ENCODE peak calls at places on chromosomes 5 and 9, in ten cellular contexts. D, W, R, A, P, M, X, Z, U and S are unnamed samples.
A peak's percentile ranks its signal among the peaks of the same experiment; 100 is the strongest.

GRCh38 chr9:128702445-128702948 is at the start of gene PKN3:
- DNase-seq in W (peak; percentile 65), P (peak; percentile 77), D (peak; percentile 78), R (peak; percentile 93), X (peak; percentile 98), Z (peak; percentile 69), M (peak; percentile 68), U (peak; percentile 89), A (peak; percentile 100), S (peak; percentile 64)

GRCh38 chr9:75993434-75993833 is 103.0 kb downstream of the PCSK5 start:
- DNase-seq in D (no peak), M (peak; percentile 2), A (no peak), W (peak; percentile 40), Z (peak; percentile 26), R (no peak), U (no peak), P (no peak), X (no peak), S (no peak)

GRCh38 chr9:126499911-126500599 is 113.7 kb upstream of the LMX1B start:
- DNase-seq in X (no peak), R (peak; percentile 50), W (no peak), P (no peak), Z (no peak), A (no peak), U (no peak), M (no peak), D (no peak), S (no peak)

GRCh38 chr9:128732576-128732975 is 8.6 kb upstream of the ZDHHC12 start:
- DNase-seq in D (no peak), M (no peak), X (no peak), R (no peak), Z (no peak), A (no peak), U (no peak), W (no peak), P (no peak), S (no peak)

GRCh38 chr9:84659273-84659672 is 10.3 kb upstream of the NTRK2 start:
- DNase-seq in Z (no peak), X (no peak), U (no peak), P (no peak), D (no peak), A (peak; percentile 3), R (no peak), M (no peak), W (no peak), S (no peak)

GRCh38 chr5:32534056-32534455 is 51.3 kb upstream of the SUB1 start:
- DNase-seq in A (no peak), D (no peak), W (no peak), P (no peak), M (no peak), X (no peak), Z (no peak), U (no peak), R (no peak), S (no peak)

GRCh38 chr5:52269853-52270252 is 517.9 kb upstream of the ITGA1 start:
- DNase-seq in Z (no peak), M (no peak), P (no peak), A (no peak), X (no peak), U (no peak), W (no peak), R (no peak), D (no peak), S (no peak)

GRCh38 chr9:98551511-98552286 is 157.0 kb downstream of the GABBR2 start:
- DNase-seq in W (peak; percentile 46), Z (no peak), P (no peak), M (no peak), D (peak; percentile 9), R (no peak), A (no peak), U (no peak), X (no peak), S (no peak)

GRCh38 chr9:126806336-126806735 is 1.5 kb downstream of the ZBTB43 start:
- DNase-seq in X (no peak), U (no peak), W (no peak), Z (no peak), A (no peak), P (no peak), M (peak; percentile 53), D (no peak), R (no peak), S (no peak)

GRCh38 chr5:155728146-155728856 is 598.7 kb upstream of the SGCD start:
- DNase-seq in P (no peak), D (no peak), X (no peak), U (peak; percentile 25), W (peak; percentile 1), Z (no peak), A (peak; percentile 41), R (peak; percentile 84), M (no peak), S (peak; percentile 64)

GRCh38 chr5:16707869-16708192 is 91.0 kb upstream of the RETREG1 start:
- DNase-seq in A (no peak), Z (no peak), R (no peak), M (no peak), D (no peak), X (no peak), U (no peak), W (no peak), P (no peak), S (no peak)

GRCh38 chr5:80139573-80139972 is 104.4 kb downstream of the THBS4 start:
- DNase-seq in D (no peak), R (no peak), P (no peak), W (no peak), A (no peak), U (no peak), Z (no peak), X (no peak), M (no peak), S (no peak)

GRCh38 chr5:95317085-95317484 is 32.2 kb upstream of the MCTP1 start:
- DNase-seq in M (no peak), D (no peak), X (no peak), R (peak; percentile 27), P (no peak), Z (no peak), A (no peak), U (no peak), W (no peak), S (no peak)

GRCh38 chr5:68320094-68320986 is 104.8 kb downstream of the PIK3R1 start:
- DNase-seq in M (peak; percentile 48), U (peak; percentile 41), A (no peak), Z (no peak), R (no peak), D (peak; percentile 75), P (no peak), W (no peak), X (no peak), S (no peak)

GRCh38 chr9:21121595-21122251 is 19.9 kb downstream of the IFNW1 start:
- DNase-seq in A (no peak), X (no peak), W (no peak), P (no peak), D (no peak), M (no peak), Z (no peak), U (no peak), R (no peak), S (no peak)

GRCh38 chr5:82480331-82480730 is 202.2 kb upstream of the RPS23 start:
- DNase-seq in X (no peak), M (peak; percentile 21), D (no peak), Z (no peak), A (no peak), W (no peak), P (no peak), R (no peak), U (no peak), S (no peak)

GRCh38 chr9:114551750-114552685 is 35.6 kb upstream of the ATP6V1G1 start:
- DNase-seq in W (peak; percentile 99), D (peak; percentile 96), P (no peak), X (no peak), R (no peak), A (no peak), M (peak; percentile 86), U (peak; percentile 96), Z (peak; percentile 92), S (no peak)